ENCODE peak calls at places on chromosomes 6 and 20, in eight cellular contexts. C is CD8-positive, alpha-beta T cell; F is fibroblast of lung; O is ascending aorta; Q is left lung; X is heart right ventricle; Z is BE2C; D is ovary. I is an unnamed sample.

GRCh38 chr6:53506872-53507271 is 38.0 kb downstream of the GCLC start:
- DNase-seq in C (no peak), F (no peak), O (no peak), Q (no peak), X (no peak), Z (no peak), D (no peak), I (no peak)

GRCh38 chr6:43570876-43571441 is 4.9 kb downstream of the XPO5 start:
- DNase-seq in C (no peak), F (peak; percentile 44), O (no peak), Q (no peak), X (no peak), Z (no peak), D (no peak), I (peak; percentile 68)

GRCh38 chr6:111423960-111424846 is 58.8 kb downstream of the REV3L start:
- DNase-seq in C (no peak), F (peak; percentile 41), O (no peak), Q (no peak), X (peak; percentile 38), Z (peak; percentile 67), D (no peak), I (peak; percentile 50)

GRCh38 chr6:156502969-156503504 is 274.1 kb upstream of the ARID1B start:
- DNase-seq in C (no peak), F (no peak), O (no peak), Q (no peak), X (no peak), Z (no peak), D (no peak), I (no peak)

GRCh38 chr6:125020385-125020784 is 58.1 kb downstream of the RNF217 start:
- DNase-seq in C (no peak), F (peak; percentile 28), O (no peak), Q (no peak), X (no peak), Z (no peak), D (no peak), I (no peak)

GRCh38 chr20:51339721-51340450 is 202.6 kb downstream of the NFATC2 start:
- DNase-seq in C (no peak), F (no peak), O (no peak), Q (no peak), X (no peak), Z (no peak), D (no peak), I (no peak)

GRCh38 chr6:89610149-89610642 is 28.4 kb downstream of the LYRM2 start:
- DNase-seq in C (peak; percentile 85), F (peak; percentile 37), O (no peak), Q (peak; percentile 91), X (peak; percentile 67), Z (peak; percentile 81), D (peak; percentile 70), I (peak; percentile 56)

GRCh38 chr20:47502271-47502730 is 614 bp downstream of the NCOA3 start:
- DNase-seq in C (no peak), F (no peak), O (no peak), Q (peak; percentile 82), X (peak; percentile 19), Z (peak; percentile 14), D (peak; percentile 63), I (peak; percentile 29)

GRCh38 chr6:158046201-158047119 is 64.8 kb downstream of the SYNJ2 start:
- DNase-seq in C (no peak), F (no peak), O (no peak), Q (no peak), X (no peak), Z (no peak), D (no peak), I (no peak)

GRCh38 chr6:130903007-130903406 is 75.8 kb downstream of the SMLR1 start:
- DNase-seq in C (no peak), F (no peak), O (no peak), Q (no peak), X (no peak), Z (no peak), D (no peak), I (peak; percentile 12)

GRCh38 chr20:1912056-1912455 is 16.8 kb downstream of the SIRPA start:
- DNase-seq in C (no peak), F (no peak), O (no peak), Q (no peak), X (peak; percentile 61), Z (no peak), D (no peak), I (no peak)

GRCh38 chr6:96249748-96250147 is 234.0 kb downstream of the FUT9 start:
- DNase-seq in C (no peak), F (no peak), O (no peak), Q (no peak), X (no peak), Z (no peak), D (no peak), I (no peak)

GRCh38 chr20:34420146-34420545 is 57.1 kb downstream of the ITCH start:
- DNase-seq in C (no peak), F (peak; percentile 14), O (no peak), Q (no peak), X (no peak), Z (no peak), D (no peak), I (no peak)

GRCh38 chr6:135922170-135922569 is 70.7 kb downstream of the PDE7B start:
- DNase-seq in C (no peak), F (peak; percentile 99), O (no peak), Q (no peak), X (peak; percentile 54), Z (peak; percentile 66), D (no peak), I (peak; percentile 98)

GRCh38 chr20:1326031-1326930 is 2.7 kb downstream of the SDCBP2 start:
- DNase-seq in C (peak; percentile 25), F (peak; percentile 74), O (no peak), Q (no peak), X (peak; percentile 41), Z (no peak), D (peak; percentile 70), I (peak; percentile 38)

GRCh38 chr6:11160199-11160598 is 48.7 kb upstream of the ERVFRD-1 start:
- DNase-seq in C (no peak), F (peak; percentile 55), O (no peak), Q (no peak), X (no peak), Z (no peak), D (no peak), I (no peak)

GRCh38 chr6:45327956-45328522 is at the start of gene RUNX2:
- DNase-seq in C (no peak), F (peak; percentile 91), O (no peak), Q (no peak), X (no peak), Z (no peak), D (no peak), I (peak; percentile 85)

GRCh38 chr6:3352678-3353077 is 93.9 kb downstream of the PSMG4 start:
- DNase-seq in C (no peak), F (no peak), O (no peak), Q (no peak), X (no peak), Z (no peak), D (no peak), I (no peak)

GRCh38 chr6:105069821-105070445 is 109.9 kb downstream of the POPDC3 start:
- DNase-seq in C (no peak), F (no peak), O (no peak), Q (no peak), X (no peak), Z (no peak), D (no peak), I (no peak)

GRCh38 chr6:17630511-17631073 is 30.5 kb downstream of the FAM8A1 start:
- DNase-seq in C (no peak), F (peak; percentile 38), O (no peak), Q (peak; percentile 77), X (no peak), Z (no peak), D (no peak), I (peak; percentile 64)

GRCh38 chr6:33451606-33452005 is 2.8 kb upstream of the ZBTB9 start:
- DNase-seq in C (no peak), F (no peak), O (no peak), Q (no peak), X (no peak), Z (no peak), D (no peak), I (no peak)

GRCh38 chr20:37380864-37381579 is 35.1 kb downstream of the SRC start:
- DNase-seq in C (no peak), F (no peak), O (no peak), Q (peak; percentile 41), X (no peak), Z (no peak), D (peak; percentile 33), I (no peak)

GRCh38 chr20:43541214-43541613 is 17.6 kb upstream of the SGK2 start:
- DNase-seq in C (no peak), F (no peak), O (no peak), Q (no peak), X (no peak), Z (no peak), D (no peak), I (no peak)

GRCh38 chr20:43538855-43539700 is 19.7 kb upstream of the SGK2 start:
- DNase-seq in C (no peak), F (no peak), O (no peak), Q (no peak), X (no peak), Z (no peak), D (no peak), I (no peak)

GRCh38 chr20:43537921-43538854 is 20.6 kb upstream of the SGK2 start:
- DNase-seq in C (peak; percentile 62), F (peak; percentile 74), O (no peak), Q (no peak), X (peak; percentile 63), Z (peak; percentile 76), D (peak; percentile 67), I (peak; percentile 72)

GRCh38 chr20:43540673-43541060 is 18.2 kb upstream of the SGK2 start:
- DNase-seq in C (no peak), F (no peak), O (no peak), Q (no peak), X (no peak), Z (no peak), D (no peak), I (no peak)

GRCh38 chr20:43539975-43540672 is 18.7 kb upstream of the SGK2 start:
- DNase-seq in C (no peak), F (no peak), O (no peak), Q (no peak), X (no peak), Z (no peak), D (no peak), I (no peak)
- TF ChIP-seq CTCF in C (no peak), F (no peak), O (no peak), Q (no peak), X (no peak), Z (no peak), D (no peak), I (no peak)

GRCh38 chr6:99993533-99994251 is at the start of gene MCHR2:
- DNase-seq in C (no peak), F (no peak), O (no peak), Q (peak; percentile 74), X (no peak), Z (no peak), D (no peak), I (no peak)
- H3K4me3 ChIP-seq in C (no peak within 1 kb of the TSS), F (no peak within 1 kb of the TSS), O (peak within 1 kb of the TSS; percentile 18), Q (peak within 1 kb of the TSS; percentile 7), X (peak within 1 kb of the TSS; percentile 21), Z (no peak within 1 kb of the TSS), D (no peak within 1 kb of the TSS), I (no peak within 1 kb of the TSS)

GRCh38 chr6:164812706-164813105 is 496.7 kb downstream of the C6orf118 start:
- DNase-seq in C (no peak), F (no peak), O (no peak), Q (no peak), X (no peak), Z (no peak), D (no peak), I (no peak)

GRCh38 chr6:164817662-164818061 is 491.7 kb downstream of the C6orf118 start:
- DNase-seq in C (no peak), F (no peak), O (no peak), Q (no peak), X (no peak), Z (no peak), D (no peak), I (no peak)
- TF ChIP-seq CTCF in C (no peak), F (no peak), O (no peak), Q (no peak), X (no peak), Z (no peak), D (no peak), I (no peak)

GRCh38 chr6:24933868-24934401 is 1.8 kb downstream of the RIPOR2 start:
- DNase-seq in C (peak; percentile 79), F (no peak), O (no peak), Q (no peak), X (no peak), Z (peak; percentile 16), D (no peak), I (peak; percentile 28)
- H3K4me3 ChIP-seq in C (peak overlapping the region; percentile 68), F (no peak overlapping the region), O (no peak overlapping the region), Q (peak overlapping the region; percentile 3), X (no peak overlapping the region), Z (no peak overlapping the region), D (no peak overlapping the region), I (no peak overlapping the region)